ENCODE peak calls at places on chromosome 16, in ten cellular contexts. One of them, this sample, is unnamed.

GRCh38 chr16:52318259-52319008 is 228.5 kb downstream of the TOX3 start:
- DNase-seq in A673: no peak
- DNase-seq in SK-N-SH: no peak
- DNase-seq in K562: no peak
- DNase-seq in AG09309: no peak
- DNase-seq in kidney: no peak
- DNase-seq in thoracic aorta: no peak
- DNase-seq in PC-9: no peak
- DNase-seq in ovary: no peak
- DNase-seq in MG63: no peak
- DNase-seq in this sample: no peak

GRCh38 chr16:87809150-87809902 is 43.5 kb upstream of the KLHDC4 start:
- DNase-seq in thoracic aorta: no peak
- DNase-seq in PC-9: no peak
- DNase-seq in AG09309: no peak
- DNase-seq in K562: no peak
- DNase-seq in kidney: no peak
- DNase-seq in ovary: no peak
- DNase-seq in A673: peak; percentile 55
- DNase-seq in SK-N-SH: no peak
- DNase-seq in MG63: no peak
- DNase-seq in this sample: no peak

GRCh38 chr16:87831421-87832136 is 37.7 kb downstream of the SLC7A5 start:
- DNase-seq in K562: no peak
- DNase-seq in AG09309: no peak
- DNase-seq in thoracic aorta: no peak
- DNase-seq in kidney: no peak
- DNase-seq in SK-N-SH: no peak
- DNase-seq in A673: no peak
- DNase-seq in PC-9: no peak
- DNase-seq in ovary: no peak
- DNase-seq in MG63: no peak
- DNase-seq in this sample: no peak

GRCh38 chr16:21720533-21720932 is 56.8 kb downstream of the OTOA start:
- DNase-seq in AG09309: no peak
- DNase-seq in thoracic aorta: no peak
- DNase-seq in MG63: no peak
- DNase-seq in ovary: no peak
- DNase-seq in K562: no peak
- DNase-seq in PC-9: no peak
- DNase-seq in kidney: no peak
- DNase-seq in A673: no peak
- DNase-seq in SK-N-SH: no peak
- DNase-seq in this sample: no peak

GRCh38 chr16:27526169-27526568 is 23.5 kb downstream of the GTF3C1 start:
- DNase-seq in MG63: no peak
- DNase-seq in A673: peak; percentile 27
- DNase-seq in PC-9: no peak
- DNase-seq in AG09309: no peak
- DNase-seq in kidney: no peak
- DNase-seq in thoracic aorta: no peak
- DNase-seq in SK-N-SH: peak; percentile 51
- DNase-seq in K562: peak; percentile 27
- DNase-seq in ovary: no peak
- DNase-seq in this sample: no peak

GRCh38 chr16:77555781-77556180 is 120.9 kb upstream of the ADAMTS18 start:
- DNase-seq in ovary: no peak
- DNase-seq in MG63: no peak
- DNase-seq in K562: no peak
- DNase-seq in thoracic aorta: no peak
- DNase-seq in PC-9: no peak
- DNase-seq in SK-N-SH: no peak
- DNase-seq in kidney: no peak
- DNase-seq in A673: no peak
- DNase-seq in AG09309: no peak
- DNase-seq in this sample: peak; percentile 12

GRCh38 chr16:72241930-72242329 is 70.0 kb upstream of the PMFBP1 start:
- DNase-seq in ovary: peak; percentile 28
- DNase-seq in kidney: no peak
- DNase-seq in K562: peak; percentile 40
- DNase-seq in thoracic aorta: no peak
- DNase-seq in AG09309: no peak
- DNase-seq in A673: peak; percentile 51
- DNase-seq in PC-9: peak; percentile 22
- DNase-seq in MG63: no peak
- DNase-seq in SK-N-SH: peak; percentile 52
- DNase-seq in this sample: peak; percentile 46

GRCh38 chr16:30649725-30650368 is 913 bp upstream of the PRR14 start:
- DNase-seq in ovary: no peak
- DNase-seq in PC-9: no peak
- DNase-seq in thoracic aorta: no peak
- DNase-seq in kidney: peak; percentile 89
- DNase-seq in MG63: no peak
- DNase-seq in AG09309: no peak
- DNase-seq in K562: no peak
- DNase-seq in A673: no peak
- DNase-seq in SK-N-SH: no peak
- DNase-seq in this sample: no peak

GRCh38 chr16:74298104-74298503 is 1.5 kb downstream of the PSMD7 start:
- DNase-seq in MG63: no peak
- DNase-seq in kidney: no peak
- DNase-seq in thoracic aorta: no peak
- DNase-seq in SK-N-SH: no peak
- DNase-seq in AG09309: no peak
- DNase-seq in PC-9: peak; percentile 20
- DNase-seq in K562: no peak
- DNase-seq in A673: no peak
- DNase-seq in ovary: no peak
- DNase-seq in this sample: no peak

GRCh38 chr16:88703486-88704309 is 2.5 kb downstream of the RNF166 start:
- DNase-seq in A673: peak; percentile 57
- DNase-seq in kidney: no peak
- DNase-seq in thoracic aorta: no peak
- DNase-seq in K562: no peak
- DNase-seq in SK-N-SH: no peak
- DNase-seq in AG09309: no peak
- DNase-seq in PC-9: no peak
- DNase-seq in ovary: no peak
- DNase-seq in MG63: no peak
- DNase-seq in this sample: no peak

DNA sequence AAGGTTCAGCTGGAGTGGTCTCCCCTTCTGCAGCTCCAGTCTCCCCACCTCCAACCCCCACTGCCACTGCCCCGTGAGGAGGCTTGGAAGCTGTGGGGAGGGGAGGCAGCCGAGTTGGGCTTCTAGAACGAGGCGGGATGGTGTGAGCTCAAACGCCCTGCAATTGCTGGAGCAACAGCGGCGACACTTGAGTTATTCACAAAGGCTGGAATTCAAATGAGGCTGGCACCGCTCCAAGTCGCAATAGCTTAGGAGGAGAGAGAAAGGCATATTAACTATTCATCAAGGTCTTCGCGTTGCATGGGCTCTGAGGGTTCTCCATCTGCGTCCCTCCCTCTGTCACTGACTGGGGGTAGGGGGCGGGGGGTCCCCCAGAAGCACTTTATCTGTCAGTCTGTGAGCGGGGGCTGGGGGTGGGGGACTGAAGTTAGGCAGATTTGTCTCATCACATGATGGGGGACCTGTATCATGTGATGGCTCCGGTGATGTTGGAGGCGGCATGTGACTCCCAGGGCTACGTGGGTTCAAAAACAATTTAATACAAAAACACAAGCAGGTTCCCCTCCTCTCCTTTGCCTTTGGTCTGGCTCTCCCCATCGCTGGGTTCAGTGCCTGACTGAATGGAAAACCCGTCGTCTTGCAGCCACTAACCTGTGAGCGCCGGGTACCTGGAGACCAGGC is 70.5 kb downstream of the RBBP6 start:
- DNase-seq in ovary: peak; percentile 54
- DNase-seq in AG09309: peak; percentile 10
- DNase-seq in K562: no peak
- DNase-seq in kidney: peak; percentile 85
- DNase-seq in A673: peak; percentile 93
- DNase-seq in thoracic aorta: peak; percentile 39
- DNase-seq in MG63: no peak
- DNase-seq in PC-9: peak; percentile 19
- DNase-seq in SK-N-SH: peak; percentile 27
- DNase-seq in this sample: peak; percentile 61
- H3K4me3 ChIP-seq in ovary: peak overlapping the region; percentile 28
- H3K4me3 ChIP-seq in AG09309: no peak overlapping the region
- H3K4me3 ChIP-seq in K562: no peak overlapping the region
- H3K4me3 ChIP-seq in kidney: peak overlapping the region; percentile 43
- H3K4me3 ChIP-seq in A673: peak overlapping the region; percentile 49
- H3K4me3 ChIP-seq in thoracic aorta: peak overlapping the region; percentile 68
- H3K4me3 ChIP-seq in MG63: no peak overlapping the region
- H3K4me3 ChIP-seq in PC-9: no peak overlapping the region
- H3K4me3 ChIP-seq in SK-N-SH: no peak overlapping the region
- H3K4me3 ChIP-seq in this sample: no peak overlapping the region

DNA sequence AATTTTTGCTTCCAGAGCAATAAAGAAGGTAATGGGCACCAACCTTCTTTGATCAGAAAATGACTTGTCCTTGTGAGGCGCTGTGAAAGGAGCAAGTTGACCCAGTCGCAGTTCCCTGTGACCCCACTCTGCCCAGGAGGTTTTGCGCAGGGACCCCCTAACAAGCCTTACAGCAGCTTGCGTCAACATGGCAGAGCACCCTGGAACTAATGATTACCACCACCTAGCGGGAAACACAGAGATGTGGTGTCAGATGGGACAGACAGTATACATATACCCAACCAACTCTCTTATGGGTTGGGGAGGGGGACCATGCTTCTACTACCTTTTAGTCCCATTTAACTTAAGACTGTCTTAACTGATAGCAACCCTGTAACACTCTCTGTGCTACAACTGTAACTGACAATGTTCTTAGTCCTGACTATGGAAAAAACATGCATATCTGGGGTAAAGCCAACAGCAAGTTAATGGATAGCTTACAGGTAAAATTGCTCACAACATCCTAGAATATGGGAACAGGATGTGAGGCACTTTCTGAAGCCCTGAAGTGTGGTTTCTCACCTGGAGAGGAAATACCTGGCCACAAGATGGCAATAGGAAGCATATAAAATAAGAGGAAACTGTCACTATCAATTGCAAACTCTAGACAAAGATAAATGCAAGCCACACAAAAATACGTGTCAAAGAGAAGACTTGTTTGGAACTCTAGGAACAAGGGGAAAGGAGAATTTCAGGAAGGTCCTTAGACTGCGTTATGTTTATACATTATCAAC is 3.0 kb downstream of the KARS1 start:
- DNase-seq in ovary: no peak
- DNase-seq in AG09309: no peak
- DNase-seq in SK-N-SH: no peak
- DNase-seq in PC-9: no peak
- DNase-seq in A673: no peak
- DNase-seq in kidney: no peak
- DNase-seq in MG63: no peak
- DNase-seq in thoracic aorta: no peak
- DNase-seq in K562: no peak
- DNase-seq in this sample: no peak
- H3K4me3 ChIP-seq in ovary: no peak overlapping the region
- H3K4me3 ChIP-seq in AG09309: no peak overlapping the region
- H3K4me3 ChIP-seq in SK-N-SH: no peak overlapping the region
- H3K4me3 ChIP-seq in PC-9: no peak overlapping the region
- H3K4me3 ChIP-seq in A673: no peak overlapping the region
- H3K4me3 ChIP-seq in kidney: no peak overlapping the region
- H3K4me3 ChIP-seq in MG63: no peak overlapping the region
- H3K4me3 ChIP-seq in thoracic aorta: no peak overlapping the region
- H3K4me3 ChIP-seq in K562: no peak overlapping the region
- H3K4me3 ChIP-seq in this sample: no peak overlapping the region

GRCh38 chr16:2858245-2859025 is 465 bp upstream of the PRSS22 start:
- DNase-seq in kidney: peak; percentile 94
- DNase-seq in A673: no peak
- DNase-seq in ovary: no peak
- DNase-seq in MG63: no peak
- DNase-seq in K562: no peak
- DNase-seq in SK-N-SH: peak; percentile 42
- DNase-seq in PC-9: peak; percentile 99
- DNase-seq in thoracic aorta: no peak
- DNase-seq in AG09309: no peak
- DNase-seq in this sample: no peak
- H3K4me3 ChIP-seq in kidney: no peak overlapping the region
- H3K4me3 ChIP-seq in A673: no peak overlapping the region
- H3K4me3 ChIP-seq in ovary: no peak overlapping the region
- H3K4me3 ChIP-seq in MG63: no peak overlapping the region
- H3K4me3 ChIP-seq in K562: no peak overlapping the region
- H3K4me3 ChIP-seq in SK-N-SH: no peak overlapping the region
- H3K4me3 ChIP-seq in PC-9: peak overlapping the region; percentile 99
- H3K4me3 ChIP-seq in thoracic aorta: no peak overlapping the region
- H3K4me3 ChIP-seq in AG09309: no peak overlapping the region
- H3K4me3 ChIP-seq in this sample: no peak overlapping the region

DNA sequence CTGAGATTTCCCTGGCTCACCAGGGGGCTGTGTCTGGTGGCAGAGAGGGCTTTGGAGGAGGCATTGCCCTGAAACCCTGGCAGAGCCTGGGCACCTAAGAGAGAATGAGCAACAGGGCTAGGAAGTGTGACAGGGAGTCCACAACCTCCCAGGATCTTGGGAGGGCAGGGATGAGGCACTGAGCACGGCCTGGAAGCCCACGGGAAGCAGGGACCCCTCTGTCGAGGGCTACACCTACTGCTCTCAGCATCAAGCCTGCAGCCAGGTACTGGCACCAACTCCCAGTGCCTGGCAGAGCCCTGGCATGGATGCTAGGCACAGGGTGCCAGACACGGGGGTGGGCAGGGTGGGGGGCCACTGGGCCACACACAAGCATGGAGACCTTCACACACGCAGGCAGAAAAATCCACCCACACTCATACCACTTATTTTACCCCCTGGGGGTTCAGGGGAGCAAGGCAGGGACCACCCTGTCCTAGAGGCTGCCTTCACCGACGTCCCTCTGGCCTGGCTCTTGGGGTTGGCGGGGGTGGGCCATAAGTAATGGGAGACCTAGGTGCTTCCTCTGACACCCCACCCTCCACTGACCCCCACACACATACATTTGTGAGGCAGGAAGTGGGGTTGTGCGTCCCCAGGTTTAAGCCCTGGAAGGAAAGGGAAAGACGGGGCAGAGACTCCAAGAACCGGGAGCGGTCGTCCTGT is 970 bp upstream of the HSD11B2 start:
- DNase-seq in PC-9: no peak
- DNase-seq in SK-N-SH: no peak
- DNase-seq in A673: no peak
- DNase-seq in kidney: peak; percentile 61
- DNase-seq in K562: no peak
- DNase-seq in AG09309: no peak
- DNase-seq in thoracic aorta: no peak
- DNase-seq in MG63: no peak
- DNase-seq in ovary: no peak
- DNase-seq in this sample: no peak
- H3K4me3 ChIP-seq in PC-9: peak overlapping the region; percentile 64
- H3K4me3 ChIP-seq in SK-N-SH: no peak overlapping the region
- H3K4me3 ChIP-seq in A673: peak overlapping the region; percentile 52
- H3K4me3 ChIP-seq in kidney: peak overlapping the region; percentile 39
- H3K4me3 ChIP-seq in K562: peak overlapping the region; percentile 38
- H3K4me3 ChIP-seq in AG09309: no peak overlapping the region
- H3K4me3 ChIP-seq in thoracic aorta: peak overlapping the region; percentile 66
- H3K4me3 ChIP-seq in MG63: no peak overlapping the region
- H3K4me3 ChIP-seq in ovary: peak overlapping the region; percentile 47
- H3K4me3 ChIP-seq in this sample: no peak overlapping the region

DNA sequence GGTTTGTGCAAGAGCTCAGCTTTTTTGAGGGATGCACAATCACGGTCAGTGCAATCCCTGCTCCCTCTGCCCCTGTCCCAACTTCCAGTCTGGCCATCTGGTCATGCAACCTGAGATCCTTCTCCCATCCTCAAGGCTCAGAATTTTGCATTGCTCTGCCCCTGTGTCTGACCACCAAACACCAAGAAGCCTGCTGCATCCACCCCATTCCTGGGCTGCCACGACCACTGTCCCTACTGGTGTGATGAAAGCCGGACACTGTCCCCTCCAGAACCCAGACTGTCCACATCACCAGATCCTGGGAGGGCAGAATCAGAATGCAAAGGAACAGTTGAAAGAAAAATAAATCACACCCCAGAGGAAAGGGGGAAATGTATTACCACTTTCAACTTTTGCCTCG is 231.0 kb downstream of the C16orf78 start:
- DNase-seq in thoracic aorta: no peak
- DNase-seq in MG63: no peak
- DNase-seq in kidney: no peak
- DNase-seq in SK-N-SH: no peak
- DNase-seq in ovary: no peak
- DNase-seq in PC-9: no peak
- DNase-seq in K562: no peak
- DNase-seq in AG09309: no peak
- DNase-seq in A673: no peak
- DNase-seq in this sample: no peak
- H3K4me3 ChIP-seq in thoracic aorta: no peak overlapping the region
- H3K4me3 ChIP-seq in MG63: no peak overlapping the region
- H3K4me3 ChIP-seq in kidney: no peak overlapping the region
- H3K4me3 ChIP-seq in SK-N-SH: no peak overlapping the region
- H3K4me3 ChIP-seq in ovary: no peak overlapping the region
- H3K4me3 ChIP-seq in PC-9: no peak overlapping the region
- H3K4me3 ChIP-seq in K562: no peak overlapping the region
- H3K4me3 ChIP-seq in AG09309: no peak overlapping the region
- H3K4me3 ChIP-seq in A673: no peak overlapping the region
- H3K4me3 ChIP-seq in this sample: no peak overlapping the region